ENCODE peak calls at places on chromosomes 12 and 14, in ten cellular contexts. X is A549; H is WERI-Rb-1; V is CD4-positive, alpha-beta memory T cell; D is HCT116; K is upper lobe of right lung; M is PC-3; R is PC-9; I is transverse colon; N is AG04450. P is an unnamed sample.

GRCh38 chr14:72962829-72963312 is 36.6 kb downstream of the DCAF4 start:
- DNase-seq in X (peak; percentile 84), H (no peak), V (no peak), D (peak; percentile 92), K (no peak), M (peak; percentile 91), R (peak; percentile 78), I (peak; percentile 12), N (peak; percentile 75), P (peak; percentile 73)

GRCh38 chr12:128269108-128269713 is 2.2 kb downstream of the TMEM132C start:
- DNase-seq in X (no peak), H (no peak), V (no peak), D (no peak), K (no peak), M (no peak), R (no peak), I (no peak), N (no peak), P (no peak)

GRCh38 chr14:31510222-31510621 is 22.4 kb upstream of the GPR33 start:
- DNase-seq in X (peak; percentile 33), H (no peak), V (no peak), D (peak; percentile 27), K (no peak), M (peak; percentile 58), R (no peak), I (no peak), N (no peak), P (peak; percentile 20)

GRCh38 chr12:121812320-121812871 is 8.6 kb downstream of the SETD1B start:
- DNase-seq in X (peak; percentile 92), H (no peak), V (peak; percentile 46), D (no peak), K (peak; percentile 90), M (peak; percentile 69), R (peak; percentile 72), I (peak; percentile 83), N (no peak), P (peak; percentile 86)

GRCh38 chr14:35159742-35160409 is 37.5 kb downstream of the PRORP start:
- DNase-seq in X (peak; percentile 85), H (no peak), V (no peak), D (peak; percentile 88), K (no peak), M (peak; percentile 97), R (peak; percentile 7), I (no peak), N (peak; percentile 69), P (peak; percentile 84)

GRCh38 chr12:92927436-92928116 is 1.5 kb downstream of the EEA1 start:
- DNase-seq in X (peak; percentile 46), H (no peak), V (no peak), D (no peak), K (no peak), M (peak; percentile 66), R (no peak), I (no peak), N (no peak), P (no peak)

GRCh38 chr14:100065161-100065871 is at the start of gene EVL:
- DNase-seq in X (no peak), H (no peak), V (peak; percentile 86), D (no peak), K (peak; percentile 86), M (no peak), R (no peak), I (peak; percentile 71), N (no peak), P (no peak)

GRCh38 chr14:75977544-75977943 is 4.3 kb downstream of the TGFB3 start:
- DNase-seq in X (no peak), H (no peak), V (no peak), D (no peak), K (no peak), M (no peak), R (no peak), I (no peak), N (no peak), P (no peak)

GRCh38 chr14:58718226-58718625 is 80.5 kb downstream of the DACT1 start:
- DNase-seq in X (no peak), H (no peak), V (no peak), D (no peak), K (no peak), M (no peak), R (no peak), I (no peak), N (no peak), P (no peak)

GRCh38 chr12:13193403-13194100 is 3.0 kb upstream of the EMP1 start:
- DNase-seq in X (no peak), H (no peak), V (no peak), D (no peak), K (no peak), M (no peak), R (no peak), I (no peak), N (no peak), P (no peak)

GRCh38 chr12:13195848-13196301 is 651 bp upstream of the EMP1 start:
- DNase-seq in X (no peak), H (no peak), V (no peak), D (no peak), K (no peak), M (peak; percentile 17), R (no peak), I (peak; percentile 61), N (no peak), P (peak; percentile 55)

GRCh38 chr12:13196302-13196921 is at the start of gene EMP1:
- DNase-seq in X (peak; percentile 84), H (no peak), V (peak; percentile 95), D (peak; percentile 98), K (peak; percentile 81), M (peak; percentile 98), R (peak; percentile 96), I (peak; percentile 93), N (peak; percentile 99), P (peak; percentile 99)

GRCh38 chr12:13195244-13195643 is 1.3 kb upstream of the EMP1 start:
- DNase-seq in X (no peak), H (no peak), V (no peak), D (no peak), K (no peak), M (peak; percentile 71), R (no peak), I (no peak), N (no peak), P (no peak)

DNA sequence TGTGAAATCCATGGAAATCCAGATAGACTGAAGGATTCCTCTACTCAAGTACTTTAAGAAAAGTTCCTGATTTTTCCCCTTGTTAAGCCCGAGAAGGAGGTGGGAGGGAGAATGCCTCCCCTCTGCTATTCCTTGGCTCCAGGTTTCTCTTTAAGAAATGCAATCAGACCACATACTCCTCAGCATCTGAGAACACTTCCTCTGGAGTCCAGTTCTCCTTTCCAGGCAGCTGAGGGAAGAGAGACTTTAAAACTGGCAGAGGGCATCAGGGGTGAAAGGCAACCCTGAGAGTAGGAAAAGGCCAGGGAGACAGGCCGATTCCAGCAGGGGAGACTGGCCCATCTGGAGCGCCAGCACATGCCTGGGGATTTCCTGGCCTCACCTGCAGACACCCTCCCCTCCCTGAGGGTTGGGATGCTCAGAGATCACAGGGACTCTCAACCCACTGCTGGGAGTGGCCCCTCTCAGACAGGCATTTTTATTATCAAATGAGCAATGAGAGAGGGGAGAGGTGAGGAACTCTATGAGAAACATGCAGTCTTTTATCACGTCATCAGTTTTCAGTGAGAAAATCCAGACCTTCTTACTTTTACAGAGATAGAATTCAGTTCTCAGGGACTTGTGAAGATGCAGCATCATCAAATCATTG is 1.9 kb upstream of the EMP1 start:
- DNase-seq in X (no peak), H (peak; percentile 13), V (no peak), D (no peak), K (no peak), M (peak; percentile 60), R (peak; percentile 65), I (no peak), N (no peak), P (no peak)
- H3K27ac ChIP-seq in X (peak overlapping the region; percentile 83), H (no peak overlapping the region), V (no peak overlapping the region), D (no peak overlapping the region), K (no peak overlapping the region), M (peak overlapping the region; percentile 99), R (peak overlapping the region; percentile 99), I (no peak overlapping the region), N (peak overlapping the region; percentile 39), P (no peak overlapping the region)

GRCh38 chr12:11561416-11561815 is 88.1 kb upstream of the ETV6 start:
- DNase-seq in X (no peak), H (no peak), V (no peak), D (no peak), K (no peak), M (no peak), R (no peak), I (no peak), N (no peak), P (no peak)

GRCh38 chr12:11555195-11555594 is 94.3 kb upstream of the ETV6 start:
- DNase-seq in X (no peak), H (no peak), V (no peak), D (no peak), K (no peak), M (no peak), R (no peak), I (no peak), N (no peak), P (no peak)

GRCh38 chr12:11563785-11564739 is 85.4 kb upstream of the ETV6 start:
- DNase-seq in X (no peak), H (no peak), V (no peak), D (no peak), K (no peak), M (no peak), R (no peak), I (no peak), N (no peak), P (no peak)

GRCh38 chr12:11555743-11556625 is 93.5 kb upstream of the ETV6 start:
- DNase-seq in X (no peak), H (no peak), V (peak; percentile 75), D (no peak), K (no peak), M (no peak), R (peak; percentile 28), I (peak; percentile 49), N (no peak), P (peak; percentile 6)

GRCh38 chr12:11559941-11560340 is 89.5 kb upstream of the ETV6 start:
- DNase-seq in X (no peak), H (no peak), V (no peak), D (no peak), K (no peak), M (no peak), R (no peak), I (no peak), N (no peak), P (no peak)
- H3K4me3 ChIP-seq in X (no peak overlapping the region), H (no peak overlapping the region), V (no peak overlapping the region), D (no peak overlapping the region), K (no peak overlapping the region), M (no peak overlapping the region), R (no peak overlapping the region), I (no peak overlapping the region), N (no peak overlapping the region), P (no peak overlapping the region)

GRCh38 chr14:36910578-36910977 is 248.9 kb downstream of the PAX9 start:
- DNase-seq in X (no peak), H (no peak), V (no peak), D (no peak), K (no peak), M (no peak), R (no peak), I (no peak), N (no peak), P (no peak)
- H3K9me3 ChIP-seq in X (no peaks in the 10 kb centered on the region), H (no peaks in the 10 kb centered on the region), V (no peaks in the 10 kb centered on the region), D (no peaks in the 10 kb centered on the region), K (no peaks in the 10 kb centered on the region), M (no peaks in the 10 kb centered on the region), R (no peaks in the 10 kb centered on the region), I (no peaks in the 10 kb centered on the region), N (no peaks in the 10 kb centered on the region), P (no peaks in the 10 kb centered on the region)

DNA sequence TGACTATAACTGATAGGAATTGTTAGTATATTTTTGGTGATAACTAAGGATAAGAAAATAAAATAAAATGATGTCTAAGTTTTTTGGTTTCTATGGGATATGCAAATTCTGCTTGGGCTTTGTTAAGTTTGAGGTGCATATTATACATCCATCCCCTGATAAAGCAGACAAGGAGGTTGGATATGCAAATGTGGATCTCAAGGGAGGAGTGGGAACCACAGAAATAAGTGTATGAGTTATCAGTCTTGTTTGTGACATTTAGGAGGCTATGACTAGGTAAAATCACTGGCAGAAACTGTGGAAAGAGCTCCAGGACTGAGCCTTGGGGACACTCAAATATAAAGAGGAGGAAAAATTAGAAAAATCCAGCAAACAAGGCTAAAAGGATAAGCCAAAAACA is 719.4 kb downstream of the RERGL start:
- DNase-seq in X (no peak), H (no peak), V (no peak), D (no peak), K (no peak), M (no peak), R (no peak), I (no peak), N (no peak), P (no peak)
- H3K27ac ChIP-seq in X (no peak overlapping the region), H (no peak overlapping the region), V (no peak overlapping the region), D (no peak overlapping the region), K (no peak overlapping the region), M (no peak overlapping the region), R (no peak overlapping the region), I (no peak overlapping the region), N (no peak overlapping the region), P (no peak overlapping the region)

P was measured in cardiac muscle cell.